ENCODE peak calls at places on chromosomes 11 and 22, in ten cellular contexts. N, M, E, J, Z, U, H, A, R and S are unnamed samples. For H3K27me3 and H3K36me3, the result is how much of the 10 kb centered on the place peaks cover.

GRCh38 chr11:34614334-34615113 is 6.4 kb upstream of the EHF start:
- DNase-seq in Z (no peak), U (peak), N (no peak), R (no peak), J (no peak), M (peak), H (no peak), A (no peak), E (no peak), S (no peak)

GRCh38 chr11:126212089-126212660 is 593 bp downstream of the FAM118B start:
- DNase-seq in J (no peak), R (no peak), E (no peak), A (no peak), N (no peak), Z (no peak), U (peak), H (no peak), M (peak), S (no peak)

GRCh38 chr22:20102203-20102780 is 13.6 kb upstream of the RANBP1 start:
- DNase-seq in R (peak), J (no peak), H (no peak), A (no peak), Z (no peak), E (no peak), U (no peak), M (no peak), N (no peak), S (no peak)

GRCh38 chr11:31437742-31438435 is 68.2 kb downstream of the DNAJC24 start:
- DNase-seq in R (no peak), E (no peak), N (no peak), A (no peak), Z (no peak), J (no peak), U (peak), M (peak), H (no peak), S (no peak)

GRCh38 chr11:13094930-13095687 is 86.0 kb downstream of the RASSF10 start:
- DNase-seq in H (no peak), U (no peak), N (no peak), M (no peak), R (no peak), E (no peak), Z (no peak), J (no peak), A (no peak), S (no peak)

GRCh38 chr11:60912851-60913550 is 957 bp upstream of the TMEM109 start:
- DNase-seq in A (no peak), H (no peak), J (no peak), E (no peak), M (no peak), N (no peak), Z (no peak), R (peak), U (no peak), S (no peak)

GRCh38 chr11:60372767-60373166 is 5.6 kb upstream of the MS4A7 start:
- DNase-seq in R (no peak), J (no peak), U (no peak), Z (no peak), H (no peak), E (no peak), A (no peak), N (no peak), M (no peak), S (no peak)

GRCh38 chr11:36044636-36045035 is 100.8 kb downstream of the LDLRAD3 start:
- DNase-seq in R (no peak), E (no peak), A (no peak), N (no peak), M (no peak), U (no peak), H (no peak), J (no peak), Z (no peak), S (no peak)

GRCh38 chr11:116499396-116500001 is 273.3 kb downstream of the BUD13 start:
- DNase-seq in A (peak), J (no peak), E (no peak), N (no peak), R (no peak), M (peak), U (peak), Z (peak), H (no peak), S (no peak)

GRCh38 chr11:100573911-100574513 is 113.1 kb upstream of the ARHGAP42 start:
- DNase-seq in R (no peak), H (no peak), E (no peak), A (no peak), U (peak), N (no peak), M (no peak), Z (no peak), J (no peak), S (no peak)

GRCh38 chr11:109088061-109088460 is 333.9 kb upstream of the C11orf87 start:
- DNase-seq in E (no peak), A (no peak), Z (no peak), J (no peak), U (no peak), H (no peak), M (no peak), N (no peak), R (no peak), S (no peak)

GRCh38 chr11:68043349-68044144 is 4.7 kb downstream of the TCIRG1 start:
- DNase-seq in U (no peak), H (no peak), R (peak), M (peak), E (no peak), A (peak), N (peak), J (no peak), Z (no peak), S (peak)

GRCh38 chr11:61947486-61948210 is 2.5 kb upstream of the BEST1 start:
- DNase-seq in A (peak), H (peak), E (peak), R (peak), U (peak), J (no peak), Z (peak), N (peak), M (peak), S (no peak)

GRCh38 chr11:95720219-95720618 is 69.4 kb downstream of the FAM76B start:
- DNase-seq in H (no peak), E (no peak), A (no peak), M (no peak), Z (no peak), U (no peak), J (no peak), R (no peak), N (no peak), S (no peak)

GRCh38 chr11:34606326-34607120 is 14.4 kb upstream of the EHF start:
- DNase-seq in A (no peak), U (no peak), R (no peak), H (no peak), N (no peak), M (no peak), J (no peak), E (no peak), Z (no peak), S (no peak)

GRCh38 chr22:49930128-49930527 is 11.7 kb downstream of the CRELD2 start:
- DNase-seq in A (no peak), R (no peak), J (no peak), U (no peak), N (no peak), E (no peak), H (no peak), Z (no peak), M (no peak), S (no peak)

DNA sequence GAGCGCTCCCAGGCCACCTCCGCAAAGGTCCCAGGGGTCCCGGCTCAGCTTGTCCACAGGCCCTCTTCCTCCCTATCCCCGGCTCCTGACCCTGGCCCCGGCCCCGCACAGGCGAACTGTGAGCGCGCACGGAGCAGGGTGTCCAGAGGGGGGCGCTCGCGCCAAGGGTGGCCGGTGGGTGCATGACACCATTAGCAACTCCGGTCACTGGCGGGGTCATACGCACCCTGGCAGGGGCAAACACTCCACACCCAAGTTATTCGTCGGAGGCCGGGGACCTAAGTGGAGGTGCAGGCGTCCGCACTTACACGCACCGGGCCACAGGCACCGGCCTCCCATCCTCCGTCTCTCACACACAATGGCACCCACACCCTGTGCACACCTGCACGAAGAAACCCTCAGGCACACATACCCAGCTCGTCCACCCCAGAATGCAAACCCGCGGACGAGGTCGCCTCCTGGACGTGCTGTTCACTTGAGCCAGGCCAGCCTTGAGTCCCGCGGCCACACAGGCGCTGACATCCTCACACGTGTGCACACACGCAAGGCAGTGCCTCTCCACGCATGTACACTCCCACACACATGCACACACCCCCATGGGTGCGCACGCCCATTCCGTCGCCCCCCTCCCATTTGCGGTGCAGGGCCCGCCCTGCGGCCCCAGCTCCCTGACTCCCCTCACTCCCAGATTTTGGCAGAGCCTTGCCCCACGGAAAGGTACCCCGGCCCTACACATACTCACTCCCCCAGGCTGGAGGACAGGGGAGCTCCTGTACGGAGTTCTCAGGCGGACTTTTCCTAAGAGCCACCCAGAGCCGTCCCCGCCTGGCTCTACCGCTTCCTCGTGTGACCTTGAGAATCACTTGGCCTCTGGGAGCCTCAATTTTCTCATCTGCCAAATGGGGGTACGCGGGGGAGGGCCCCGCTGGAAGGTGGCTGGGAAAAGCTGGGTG is at the start of gene RASGRP2:
- DNase-seq in E (peak), A (peak), H (peak), U (peak), M (peak), N (peak), J (no peak), Z (peak), R (peak), S (no peak)
- H3K27me3 ChIP-seq in E (under half), A (under half), H (under half), U (under half), M (half or more), N (under half), J (half or more), Z (under half), R (under half), S (under half)

GRCh38 chr11:46541593-46542371 is 52.0 kb downstream of the AMBRA1 start:
- DNase-seq in N (no peak), Z (peak), J (no peak), U (no peak), A (no peak), E (no peak), H (no peak), R (no peak), M (no peak), S (no peak)

GRCh38 chr11:46551261-46551660 is 42.6 kb downstream of the AMBRA1 start:
- DNase-seq in M (no peak), R (no peak), Z (no peak), N (no peak), A (no peak), U (no peak), J (no peak), H (no peak), E (no peak), S (no peak)

GRCh38 chr11:46543564-46543963 is 50.3 kb downstream of the AMBRA1 start:
- DNase-seq in M (no peak), N (no peak), U (no peak), H (no peak), R (no peak), Z (no peak), E (no peak), J (no peak), A (no peak), S (no peak)

DNA sequence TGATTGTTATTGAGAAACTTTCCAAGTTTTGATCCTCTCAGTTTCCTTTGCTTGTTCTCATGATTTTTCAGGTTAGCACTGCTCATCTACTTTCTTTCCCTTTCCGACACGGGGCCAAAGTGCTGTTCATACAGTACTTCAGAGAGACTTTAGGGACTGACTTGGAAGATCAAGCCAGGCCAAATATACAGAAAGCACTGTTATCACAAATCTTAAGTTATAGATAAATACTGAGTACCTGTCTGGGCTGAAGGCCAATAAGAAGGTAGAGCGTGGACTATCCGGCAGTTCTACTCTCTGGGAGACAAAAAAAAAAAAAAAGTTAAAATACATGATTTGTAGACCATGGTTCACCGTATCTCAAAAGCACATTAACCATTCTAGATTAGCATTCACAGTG is 46.2 kb downstream of the AMBRA1 start:
- DNase-seq in R (no peak), U (no peak), A (no peak), H (no peak), N (no peak), E (no peak), Z (no peak), M (no peak), J (no peak), S (no peak)
- H3K36me3 ChIP-seq in R (half or more), U (half or more), A (under half), H (under half), N (under half), E (under half), Z (under half), M (under half), J (under half), S (under half)

DNA sequence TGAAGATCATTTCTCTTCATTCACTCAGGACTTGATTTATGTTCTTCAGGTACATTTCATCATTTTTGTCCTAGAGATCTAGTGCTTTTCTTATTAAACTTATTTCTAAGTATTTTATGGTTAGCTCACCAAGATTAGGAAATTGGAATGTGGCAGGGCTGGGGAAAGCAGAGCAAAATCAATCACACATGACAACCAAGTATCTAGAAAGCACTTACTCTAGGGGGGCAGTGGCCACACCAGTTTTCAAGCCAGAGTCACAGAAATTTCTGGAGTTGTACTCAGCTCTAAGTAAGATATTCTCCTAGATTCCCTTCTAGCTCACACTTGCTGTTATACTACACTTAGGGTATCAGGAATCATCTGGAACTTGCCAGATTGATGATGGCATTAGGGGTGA is 33.3 kb upstream of the MYEOV start:
- DNase-seq in Z (no peak), A (no peak), H (no peak), N (no peak), J (no peak), U (no peak), E (no peak), M (peak), R (no peak), S (no peak)
- H3K27me3 ChIP-seq in Z (under half), A (under half), H (under half), N (under half), J (under half), U (under half), E (under half), M (half or more), R (under half), S (under half)

DNA sequence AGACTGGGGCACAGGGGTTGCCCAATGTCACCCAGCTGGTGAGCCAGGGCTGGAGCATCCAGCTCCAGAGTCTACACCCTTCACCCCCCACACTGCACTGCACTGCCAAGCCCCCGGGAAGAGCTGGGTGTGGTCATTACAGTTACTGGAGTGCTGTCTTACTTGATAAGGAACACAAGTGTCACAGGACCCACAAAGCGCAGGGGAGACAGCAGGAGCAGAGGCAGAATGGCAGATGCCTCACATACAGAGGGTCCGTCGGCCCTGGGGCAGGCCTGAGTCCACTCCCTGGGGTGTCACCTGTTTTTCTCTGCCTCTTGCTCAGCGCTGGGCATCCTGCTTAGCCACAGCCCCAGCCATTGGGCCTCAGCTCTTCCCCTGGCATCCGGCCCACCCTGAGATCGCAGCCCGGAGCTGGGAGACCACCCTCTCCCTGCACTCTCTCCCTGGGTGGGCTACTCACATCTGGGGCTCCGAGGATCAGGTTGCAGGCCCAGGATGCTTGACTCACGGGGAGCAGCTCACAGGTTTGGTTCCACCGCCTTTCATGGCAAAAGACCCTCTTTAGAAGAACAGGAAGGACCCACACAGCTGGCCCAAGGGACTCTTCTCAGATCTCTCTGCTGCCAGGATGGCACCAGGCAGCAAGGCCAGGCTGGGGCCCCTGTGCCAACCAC is 7.6 kb downstream of the IL2RB start:
- DNase-seq in A (no peak), R (no peak), E (no peak), J (no peak), M (no peak), Z (no peak), H (no peak), U (no peak), N (no peak), S (no peak)
- H3K36me3 ChIP-seq in A (under half), R (half or more), E (half or more), J (under half), M (under half), Z (under half), H (half or more), U (under half), N (under half), S (under half)

GRCh38 chr11:26227883-26228502 is 103.9 kb upstream of the ANO3 start:
- DNase-seq in U (peak), E (no peak), A (no peak), R (no peak), Z (no peak), M (no peak), H (no peak), J (no peak), N (no peak), S (no peak)

GRCh38 chr11:26225643-26226042 is 106.3 kb upstream of the ANO3 start:
- DNase-seq in A (no peak), R (no peak), J (no peak), U (no peak), N (no peak), E (no peak), M (no peak), Z (no peak), H (no peak), S (no peak)

GRCh38 chr11:26228778-26229177 is 103.2 kb upstream of the ANO3 start:
- DNase-seq in R (no peak), U (peak), Z (no peak), M (peak), J (no peak), E (no peak), A (no peak), H (no peak), N (no peak), S (no peak)

GRCh38 chr11:26229270-26229669 is 102.7 kb upstream of the ANO3 start:
- DNase-seq in E (no peak), Z (no peak), A (no peak), J (no peak), R (no peak), N (no peak), U (peak), H (no peak), M (peak), S (no peak)

DNA sequence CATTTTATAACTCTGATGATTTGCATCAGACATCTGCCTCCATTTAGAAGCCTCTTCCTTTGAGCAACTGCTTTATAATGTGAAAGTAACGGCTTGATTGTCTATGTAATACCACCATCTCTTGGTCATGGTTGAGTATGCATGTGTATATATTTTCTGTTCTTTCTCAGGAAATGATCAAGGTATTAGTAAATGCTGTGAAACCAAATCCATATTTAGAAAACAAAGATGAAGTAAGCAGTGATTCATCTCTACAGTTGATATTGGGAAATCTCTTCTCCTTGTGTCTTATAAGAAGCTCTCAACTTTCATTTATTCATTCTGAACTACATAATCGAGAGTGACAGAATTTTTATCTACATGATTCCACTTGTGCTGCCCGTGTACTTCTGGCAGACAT is 104.6 kb upstream of the ANO3 start:
- DNase-seq in R (no peak), A (no peak), H (no peak), M (peak), N (no peak), Z (no peak), J (no peak), E (no peak), U (peak), S (no peak)
- H3K27me3 ChIP-seq in R (under half), A (under half), H (under half), M (under half), N (under half), Z (under half), J (under half), E (under half), U (under half), S (under half)

GRCh38 chr11:103585401-103585800 is 451.0 kb upstream of the DDI1 start:
- DNase-seq in Z (no peak), H (no peak), N (no peak), M (no peak), E (no peak), U (peak), R (no peak), A (no peak), J (no peak), S (no peak)

GRCh38 chr11:103584021-103584420 is 452.4 kb upstream of the DDI1 start:
- DNase-seq in N (no peak), H (no peak), M (no peak), U (no peak), A (no peak), R (no peak), Z (no peak), E (no peak), J (no peak), S (no peak)

GRCh38 chr11:103585911-103586310 is 450.5 kb upstream of the DDI1 start:
- DNase-seq in R (no peak), J (no peak), U (no peak), E (no peak), Z (no peak), A (no peak), H (no peak), N (no peak), M (no peak), S (no peak)

GRCh38 chr11:103587951-103588788 is 448.3 kb upstream of the DDI1 start:
- DNase-seq in J (no peak), Z (no peak), U (no peak), H (no peak), R (no peak), M (no peak), N (no peak), A (no peak), E (no peak), S (no peak)

DNA sequence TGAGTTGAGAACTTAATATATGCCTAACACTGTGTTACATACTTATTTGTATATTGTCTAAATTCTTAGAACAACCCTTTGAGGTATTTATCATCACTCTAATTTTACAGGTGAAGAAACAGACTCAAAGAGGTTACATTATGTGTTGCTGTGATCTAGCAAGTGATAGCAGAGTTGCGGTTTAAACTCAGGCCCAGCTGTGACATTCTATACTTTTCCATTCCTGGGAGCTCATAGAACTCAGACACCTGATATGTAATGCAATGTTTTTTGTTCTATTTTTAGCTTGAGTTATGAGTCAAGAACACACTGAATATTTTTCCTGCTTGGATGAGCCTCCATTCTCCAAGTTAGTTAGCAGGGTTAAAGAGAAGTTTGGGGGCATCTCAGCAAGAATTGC is 449.7 kb upstream of the DDI1 start:
- DNase-seq in A (no peak), Z (no peak), E (no peak), U (peak), J (no peak), M (no peak), H (no peak), N (no peak), R (no peak), S (no peak)
- H3K36me3 ChIP-seq in A (under half), Z (under half), E (under half), U (under half), J (under half), M (under half), H (under half), N (under half), R (under half), S (under half)